ENCODE peak calls at places on chromosomes 11 and 22, in seven cellular contexts. T, V, B, D, S, Z and H are unnamed samples.

GRCh38 chr11:68031136-68031459 is 617 bp downstream of the NDUFS8 start:
- DNase-seq in T (no peak), V (no peak), B (no peak), D (no peak), S (no peak), Z (no peak), H (no peak)

GRCh38 chr11:19660076-19660475 is 52.6 kb upstream of the NAV2 start:
- DNase-seq in T (no peak), V (peak; percentile 57), B (no peak), D (peak; percentile 81), S (no peak), Z (no peak), H (no peak)

GRCh38 chr11:1832989-1833365 is 1.8 kb upstream of the SYT8 start:
- DNase-seq in T (no peak), V (no peak), B (no peak), D (no peak), S (no peak), Z (no peak), H (no peak)

GRCh38 chr11:2525166-2525861 is 80.5 kb downstream of the KCNQ1 start:
- DNase-seq in T (no peak), V (no peak), B (peak; percentile 61), D (no peak), S (no peak), Z (peak; percentile 9), H (no peak)

GRCh38 chr11:19951558-19952083 is 208.7 kb downstream of the DBX1 start:
- DNase-seq in T (peak; percentile 42), V (peak; percentile 49), B (no peak), D (peak; percentile 64), S (no peak), Z (no peak), H (no peak)

GRCh38 chr11:33779849-33780528 is 5.7 kb upstream of the FBXO3 start:
- DNase-seq in T (no peak), V (no peak), B (no peak), D (no peak), S (no peak), Z (no peak), H (no peak)

GRCh38 chr11:8354622-8355417 is 91.1 kb upstream of the LMO1 start:
- DNase-seq in T (peak; percentile 79), V (no peak), B (no peak), D (peak; percentile 19), S (no peak), Z (no peak), H (no peak)

GRCh38 chr22:45757068-45757467 is 85.4 kb downstream of the ATXN10 start:
- DNase-seq in T (no peak), V (no peak), B (no peak), D (no peak), S (peak; percentile 58), Z (no peak), H (no peak)

GRCh38 chr11:351411-351810 is 17.9 kb upstream of the B4GALNT4 start:
- DNase-seq in T (no peak), V (no peak), B (no peak), D (no peak), S (no peak), Z (no peak), H (no peak)

GRCh38 chr11:45246241-45246640 is 39.9 kb downstream of the SYT13 start:
- DNase-seq in T (no peak), V (no peak), B (no peak), D (no peak), S (no peak), Z (no peak), H (no peak)

GRCh38 chr11:71396548-71397123 is 51.6 kb downstream of the DHCR7 start:
- DNase-seq in T (no peak), V (no peak), B (no peak), D (no peak), S (no peak), Z (no peak), H (no peak)

GRCh38 chr11:3894128-3894731 is 38.8 kb downstream of the STIM1 start:
- DNase-seq in T (no peak), V (peak; percentile 44), B (no peak), D (no peak), S (no peak), Z (peak; percentile 30), H (no peak)

GRCh38 chr11:130452941-130453340 is 4.5 kb downstream of the ADAMTS15 start:
- DNase-seq in T (no peak), V (no peak), B (no peak), D (no peak), S (no peak), Z (peak; percentile 24), H (no peak)

GRCh38 chr22:43000441-43001175 is 14.3 kb downstream of the PACSIN2 start:
- DNase-seq in T (no peak), V (no peak), B (no peak), D (no peak), S (no peak), Z (no peak), H (no peak)

GRCh38 chr22:45204751-45205623 is 35.7 kb downstream of the KIAA0930 start:
- DNase-seq in T (peak; percentile 4), V (no peak), B (no peak), D (no peak), S (no peak), Z (no peak), H (no peak)

GRCh38 chr11:38598413-38598812 is 2000.4 kb upstream of the RAG2 start:
- DNase-seq in T (no peak), V (no peak), B (no peak), D (no peak), S (no peak), Z (no peak), H (no peak)

GRCh38 chr11:65426839-65427690 is 4.5 kb downstream of the NEAT1 start:
- DNase-seq in T (no peak), V (peak; percentile 36), B (peak; percentile 75), D (peak; percentile 80), S (no peak), Z (peak; percentile 82), H (no peak)

GRCh38 chr11:47552086-47552580 is 799 bp downstream of the CELF1 start:
- DNase-seq in T (peak; percentile 52), V (peak; percentile 24), B (no peak), D (peak; percentile 46), S (no peak), Z (no peak), H (no peak)

GRCh38 chr22:27805841-27806240 is 4.3 kb upstream of the MN1 start:
- DNase-seq in T (no peak), V (no peak), B (no peak), D (no peak), S (no peak), Z (no peak), H (no peak)

GRCh38 chr11:117239295-117239694 is 6.8 kb downstream of the RNF214 start:
- DNase-seq in T (no peak), V (no peak), B (no peak), D (peak; percentile 71), S (no peak), Z (no peak), H (no peak)

DNA sequence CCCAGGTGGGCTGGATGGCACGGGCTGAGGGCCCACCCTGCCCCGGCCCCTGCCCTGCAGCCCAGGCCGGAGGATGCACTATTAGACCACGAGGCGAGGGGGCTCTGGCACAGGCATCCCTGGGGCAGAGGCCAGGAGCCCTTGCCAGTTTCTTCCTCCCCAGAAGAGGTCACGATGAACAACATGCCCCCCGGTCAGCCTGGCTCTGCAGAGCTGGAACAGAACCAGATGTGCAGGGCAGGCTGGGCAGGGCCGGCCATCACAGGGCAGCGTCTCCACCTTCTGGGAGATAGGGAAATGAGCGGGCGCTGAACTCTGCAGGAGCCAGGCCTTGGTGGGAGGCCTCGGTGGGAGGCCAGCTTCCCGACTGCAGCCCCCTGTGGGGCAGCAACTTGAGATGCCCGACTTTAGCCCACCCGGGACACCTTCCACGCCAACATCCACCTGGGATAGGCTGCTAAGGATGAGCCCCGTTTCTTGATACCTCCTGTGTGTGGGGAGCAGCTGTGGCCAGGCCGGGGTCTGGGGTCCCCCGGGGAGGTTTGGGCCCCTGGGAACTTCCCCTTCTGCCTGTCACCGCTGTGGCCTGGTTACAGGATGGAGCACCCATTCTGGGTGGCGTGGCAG is 21.8 kb upstream of the GNB1L start:
- DNase-seq in T (peak; percentile 94), V (no peak), B (no peak), D (peak; percentile 27), S (no peak), Z (no peak), H (peak; percentile 12)
- TF ChIP-seq CTCF in T (no peak), V (peak; percentile 27), B (no peak), D (no peak), S (no peak), Z (no peak), H (no peak)

DNA sequence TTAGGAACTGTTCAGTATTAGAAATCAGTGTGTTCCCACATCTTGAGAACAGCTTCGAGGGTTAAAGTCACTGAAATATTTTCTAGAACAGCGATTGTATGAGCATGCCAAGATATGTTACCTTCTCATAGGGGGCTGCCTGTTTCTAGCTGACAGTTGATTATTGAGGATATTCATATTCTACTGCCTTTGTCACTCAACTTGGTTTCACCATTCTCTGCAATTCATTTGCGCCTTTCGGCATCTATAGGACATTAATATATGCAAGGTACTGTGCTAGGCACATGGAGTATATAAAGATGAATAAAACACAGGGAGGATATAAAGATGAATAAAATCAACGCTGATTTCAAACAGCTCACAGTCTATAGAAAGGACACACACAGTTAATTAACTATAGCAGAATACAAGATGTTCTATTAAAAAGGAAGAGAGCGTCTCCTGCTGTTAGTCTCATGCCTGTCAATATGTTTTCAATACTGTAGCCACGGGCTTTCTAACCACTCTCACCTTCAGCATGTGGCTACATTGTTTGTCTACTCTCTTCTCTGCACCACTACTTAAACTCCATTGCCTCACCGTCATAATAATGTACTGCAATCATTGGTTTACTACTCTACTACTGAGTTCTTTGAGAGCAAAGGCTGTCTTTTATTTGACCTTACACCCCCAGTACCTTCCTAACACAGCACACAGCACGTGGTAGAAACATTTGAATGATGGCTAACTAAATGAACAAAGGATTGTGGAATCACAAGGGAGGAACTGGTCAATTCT is 81.9 kb downstream of the RAB30 start:
- DNase-seq in T (no peak), V (no peak), B (no peak), D (no peak), S (no peak), Z (no peak), H (no peak)
- TF ChIP-seq EP300 in T (no peak), V (no peak), B (no peak), D (no peak), S (no peak), Z (no peak), H (no peak)

DNA sequence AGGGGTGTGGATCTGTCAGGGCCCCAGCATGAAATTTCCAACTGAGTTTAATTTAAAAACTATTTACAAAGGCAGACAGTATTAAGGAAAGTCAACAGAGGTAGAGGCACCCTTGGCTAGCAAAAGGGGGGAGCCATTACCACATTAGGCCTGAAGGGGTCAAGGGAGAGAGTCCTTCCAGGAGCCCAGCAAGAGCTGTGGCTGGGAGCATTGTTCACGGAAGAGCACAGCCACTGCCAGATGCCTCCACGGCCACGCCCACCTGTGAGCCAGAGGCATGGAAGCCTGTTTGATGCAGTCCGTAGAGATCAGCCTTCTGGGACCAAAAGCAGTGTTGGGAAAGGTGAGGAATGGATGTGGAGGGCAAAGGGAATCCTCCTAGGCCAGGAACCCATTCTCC is 102.6 kb downstream of the GALNT18 start:
- DNase-seq in T (no peak), V (peak; percentile 10), B (no peak), D (peak; percentile 14), S (no peak), Z (no peak), H (no peak)
- TF ChIP-seq CTCF in T (no peak), V (no peak), B (no peak), D (no peak), S (no peak), Z (no peak), H (no peak)

DNA sequence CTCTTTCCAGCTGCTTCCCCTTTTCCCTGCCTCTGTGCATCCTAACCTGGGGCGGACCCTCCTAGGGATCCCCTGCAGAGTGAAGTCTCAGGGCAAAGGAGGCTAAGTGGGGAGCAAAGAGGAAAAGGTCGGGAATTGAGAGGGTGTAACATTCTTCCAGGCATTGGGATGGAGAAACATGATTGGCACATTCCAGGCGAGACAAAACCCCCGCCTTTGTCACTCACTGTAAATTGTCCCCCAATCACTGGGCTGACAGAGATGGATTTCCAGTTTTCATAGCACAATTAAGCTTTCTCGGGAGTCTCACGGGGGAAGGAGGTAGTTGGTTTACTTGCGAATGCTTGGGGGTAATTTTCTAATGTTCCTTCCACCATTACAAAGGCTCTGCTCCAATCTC is 74.9 kb downstream of the MIAT start:
- DNase-seq in T (no peak), V (no peak), B (no peak), D (no peak), S (no peak), Z (no peak), H (no peak)
- TF ChIP-seq EP300 in T (no peak), V (no peak), B (no peak), D (no peak), S (no peak), Z (no peak), H (no peak)